ENCODE peak calls at places on chromosomes 16 and 17, in seven cellular contexts. U is K562, L is SK-N-MC, Y is endothelial cell of umbilical vein, M is HCT116, C is H1, O is HepG2. H is an unnamed sample.

GRCh38 chr17:11969565-11969964 is 27.7 kb downstream of the ZNF18 start:
- DNase-seq in Y (no peak), L (no peak), U (no peak), C (no peak), O (no peak), M (no peak), H (no peak)

GRCh38 chr17:58219789-58220183 is 731 bp upstream of the MKS1 start:
- DNase-seq in C (no peak), O (peak), Y (peak), M (no peak), L (no peak), U (no peak), H (no peak)

GRCh38 chr17:45170976-45171337 is 9.3 kb downstream of the HEXIM2 start:
- DNase-seq in L (no peak), U (no peak), Y (peak), C (no peak), M (peak), O (no peak), H (no peak)

GRCh38 chr16:30051518-30051917 is 14.0 kb upstream of the ALDOA start:
- DNase-seq in O (no peak), Y (peak), U (no peak), M (no peak), L (no peak), C (no peak), H (no peak)

GRCh38 chr16:20136446-20136968 is 62.8 kb upstream of the GPR139 start:
- DNase-seq in Y (no peak), L (no peak), M (no peak), U (no peak), C (no peak), O (no peak), H (no peak)

GRCh38 chr17:7220593-7221280 is 999 bp downstream of the ACADVL start:
- DNase-seq in U (no peak), C (peak), L (no peak), O (peak), M (no peak), Y (peak), H (peak)

GRCh38 chr17:51999654-52000053 is 158.9 kb downstream of the CA10 start:
- DNase-seq in O (no peak), C (no peak), L (no peak), M (no peak), U (no peak), Y (no peak), H (no peak)

GRCh38 chr17:42422958-42423712 is at the start of gene CAVIN1:
- DNase-seq in U (peak), Y (peak), O (peak), M (peak), C (peak), L (no peak), H (peak)

GRCh38 chr17:74271281-74271680 is 2.8 kb upstream of the DNAI2 start:
- DNase-seq in C (no peak), U (no peak), M (no peak), L (no peak), Y (no peak), O (no peak), H (peak)

GRCh38 chr16:27698266-27698665 is 148.3 kb downstream of the KATNIP start:
- DNase-seq in C (peak), O (no peak), Y (no peak), U (peak), L (no peak), M (no peak), H (peak)
- TF ChIP-seq EZH2 in C (no peak), O (no peak), Y (no peak), U (no peak), L (no peak), M (no peak), H (no peak)

DNA sequence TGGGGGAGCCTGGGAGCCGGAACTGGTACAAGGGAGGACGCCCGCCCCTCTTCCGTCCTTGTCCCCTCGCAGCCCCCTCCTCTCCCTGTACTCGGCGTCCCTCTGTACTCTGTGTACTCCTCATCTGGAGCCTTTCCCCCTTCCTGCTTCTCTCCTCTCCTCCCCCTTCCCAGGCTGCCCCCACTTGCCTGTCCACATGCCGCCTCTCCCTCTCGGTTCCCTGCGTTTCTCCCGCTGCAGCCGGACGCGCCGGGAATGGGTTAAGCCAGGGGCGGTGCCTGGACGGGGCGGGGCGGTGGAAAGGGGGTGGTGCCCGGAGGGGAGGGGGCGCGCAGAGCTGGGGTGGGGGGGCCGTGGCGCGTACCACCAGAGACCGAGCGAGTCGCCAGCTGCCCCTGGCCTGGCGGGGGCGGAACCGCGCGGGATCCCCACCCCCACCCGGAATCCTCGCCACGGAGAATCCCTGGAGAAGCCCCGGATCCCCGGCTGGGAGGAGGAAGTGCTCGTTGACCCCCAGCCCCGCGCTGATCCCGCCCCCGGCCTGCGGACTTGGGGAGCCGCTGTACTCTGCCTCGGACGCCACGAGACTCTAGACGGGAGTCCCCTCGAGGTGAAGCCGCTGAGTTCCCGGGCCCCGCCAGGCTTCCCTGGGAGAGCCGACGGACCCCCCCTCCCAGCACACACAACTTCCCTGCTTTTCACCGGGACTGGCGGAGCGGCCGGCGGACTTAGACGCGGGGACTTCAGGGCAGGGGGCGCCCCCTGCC is 22.5 kb downstream of the GJD3 start:
- DNase-seq in C (peak), U (peak), L (no peak), Y (peak), O (peak), M (no peak), H (peak)
- TF ChIP-seq POLR2AphosphoS5 in C (no peak), U (no peak), L (no peak), Y (peak), O (peak), M (peak), H (peak)

GRCh38 chr17:80475949-80476876 is at the start of gene NPTX1:
- DNase-seq in O (no peak), Y (peak), L (no peak), C (peak), U (peak), M (no peak), H (peak)

GRCh38 chr17:80474231-80474932 is 2.0 kb downstream of the NPTX1 start:
- DNase-seq in Y (peak), U (peak), L (no peak), O (no peak), M (peak), C (no peak), H (no peak)

GRCh38 chr17:80476877-80477646 is 655 bp upstream of the NPTX1 start:
- DNase-seq in U (peak), Y (no peak), C (no peak), O (no peak), M (no peak), L (no peak), H (no peak)

GRCh38 chr17:80473701-80474100 is 2.7 kb downstream of the NPTX1 start:
- DNase-seq in Y (no peak), C (no peak), L (no peak), M (no peak), O (no peak), U (no peak), H (no peak)

DNA sequence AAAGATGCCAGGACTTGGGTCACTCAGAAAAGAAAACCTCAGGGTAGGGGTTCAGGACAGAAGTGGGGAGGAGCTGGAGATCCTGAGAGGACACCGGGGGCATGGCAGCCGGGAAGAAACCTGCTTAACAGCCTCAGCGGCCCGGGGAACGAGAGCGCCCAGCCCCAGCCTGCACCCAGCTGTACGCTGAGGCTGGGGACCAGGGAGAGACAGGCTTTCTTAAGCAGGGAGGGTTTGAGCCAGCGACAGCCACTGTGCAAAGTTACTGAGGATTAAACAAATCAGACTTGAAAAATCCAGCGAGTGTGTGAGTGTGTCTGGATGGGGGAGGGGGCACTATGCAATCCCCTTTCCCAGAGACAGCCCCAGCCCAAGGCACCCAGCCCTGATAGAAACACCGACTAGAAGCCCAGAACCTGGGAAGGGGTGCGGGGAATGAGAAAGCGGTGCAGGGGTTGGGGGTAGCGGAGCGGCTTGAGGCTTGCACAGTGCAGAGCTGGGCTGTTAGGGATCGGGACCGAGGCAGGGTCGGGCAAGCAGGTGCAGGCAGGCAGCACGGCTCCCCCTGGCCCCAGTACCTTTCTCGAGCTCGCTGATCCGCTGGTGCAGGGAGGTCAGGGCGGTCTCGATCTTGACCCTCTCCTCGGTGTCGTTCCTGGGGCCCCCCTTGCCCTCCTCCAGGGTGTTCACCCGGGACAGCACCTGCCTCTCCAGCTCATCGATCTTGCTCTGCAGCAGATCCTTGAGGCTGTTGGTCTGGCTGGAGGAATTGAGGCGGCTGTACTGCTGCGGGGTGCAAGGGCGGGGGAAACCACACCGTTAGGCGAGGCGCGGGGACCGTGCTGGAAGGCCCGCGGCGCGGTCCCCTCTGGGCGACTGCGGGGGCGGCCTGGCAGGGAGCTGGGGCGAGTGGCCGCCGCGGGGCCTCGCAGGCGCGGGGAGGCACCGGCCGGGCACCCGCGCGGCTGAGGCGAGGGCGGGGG is 1.2 kb downstream of the NPTX1 start:
- DNase-seq in U (no peak), M (no peak), C (peak), O (no peak), L (no peak), Y (no peak), H (no peak)
- TF ChIP-seq EZH2 in U (no peak), M (no peak), C (peak), O (peak), L (peak), Y (peak), H (peak)

GRCh38 chr16:69741951-69742904 is 12.5 kb downstream of the NOB1 start:
- DNase-seq in C (no peak), O (no peak), L (no peak), M (no peak), Y (peak), U (no peak), H (no peak)
- TF ChIP-seq POLR2AphosphoS5 in C (no peak), O (no peak), L (no peak), M (no peak), Y (no peak), U (no peak), H (no peak)

GRCh38 chr16:57764006-57764340 is 28.4 kb downstream of the KATNB1 start:
- DNase-seq in U (no peak), L (no peak), C (no peak), O (no peak), M (no peak), Y (no peak), H (no peak)
- TF ChIP-seq EZH2 in U (no peak), L (no peak), C (no peak), O (no peak), M (no peak), Y (no peak), H (no peak)

DNA sequence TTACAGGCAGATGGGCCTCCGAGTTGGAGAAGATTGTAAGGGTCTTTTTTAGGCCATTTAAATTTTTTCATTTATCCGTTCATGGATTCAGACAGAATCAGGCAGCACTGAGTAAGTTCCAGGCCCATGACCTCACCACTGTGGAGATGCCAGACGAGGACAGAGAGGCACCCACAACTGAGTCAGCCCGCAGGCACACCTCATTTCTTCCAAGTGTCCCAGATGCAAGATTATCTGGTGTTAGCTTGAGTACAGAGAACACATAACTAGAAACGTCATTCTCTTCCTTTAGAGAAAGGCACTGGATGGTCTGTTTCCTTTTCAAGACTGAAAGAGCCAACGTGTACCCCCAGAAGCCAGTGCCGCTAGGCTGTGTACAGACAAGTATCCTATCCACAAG is 16.9 kb downstream of the CLEC16A start:
- DNase-seq in L (no peak), M (no peak), Y (no peak), U (no peak), O (no peak), C (no peak), H (no peak)
- TF ChIP-seq POLR2AphosphoS5 in L (no peak), M (no peak), Y (no peak), U (no peak), O (no peak), C (no peak), H (no peak)

GRCh38 chr17:79930786-79931516 is 91.7 kb upstream of the CBX4 start:
- DNase-seq in M (no peak), Y (no peak), L (no peak), U (no peak), O (no peak), C (no peak), H (peak)
- TF ChIP-seq EZH2 in M (no peak), Y (no peak), L (no peak), U (no peak), O (no peak), C (no peak), H (no peak)

GRCh38 chr17:78154903-78155811 is 9.0 kb downstream of the C17orf99 start:
- DNase-seq in O (no peak), L (no peak), C (no peak), Y (no peak), M (no peak), U (no peak), H (no peak)
- TF ChIP-seq POLR2AphosphoS5 in O (no peak), L (no peak), C (no peak), Y (no peak), M (no peak), U (no peak), H (no peak)

H was measured in GM23338.